ENCODE peak calls at places on chromosomes 4 and X, in four cellular contexts. O is Calu3, K is stomach, B is tibial artery. X is an unnamed sample.

GRCh38 chr4:68855771-68856170 is 40.0 kb downstream of the UGT2B10 start:
- DNase-seq in O (no peak), K (no peak), B (no peak), X (no peak)

GRCh38 chr4:10490996-10491395 is 33.8 kb upstream of the ZNF518B start:
- DNase-seq in O (no peak), K (no peak), B (no peak), X (no peak)

GRCh38 chrX:18537524-18537923 is 112.1 kb downstream of the CDKL5 start:
- DNase-seq in O (no peak), K (no peak), B (no peak), X (no peak)

GRCh38 chrX:129646721-129647587 is 7.8 kb downstream of the APLN start:
- DNase-seq in O (no peak), K (peak; percentile 15), B (no peak), X (no peak)

GRCh38 chr4:48862661-48863060 is 31.8 kb downstream of the OCIAD1 start:
- DNase-seq in O (no peak), K (no peak), B (no peak), X (no peak)

GRCh38 chrX:45135616-45136015 is 65.1 kb downstream of the DIPK2B start:
- DNase-seq in O (no peak), K (no peak), B (no peak), X (no peak)

GRCh38 chrX:69093960-69094935 is 71.0 kb downstream of the PJA1 start:
- DNase-seq in O (peak; percentile 44), K (peak; percentile 48), B (peak; percentile 50), X (peak; percentile 62)

GRCh38 chrX:153781428-153782047 is 697 bp downstream of the SRPK3 start:
- DNase-seq in O (no peak), K (no peak), B (no peak), X (no peak)

GRCh38 chr4:993111-994029 is at the start of gene SLC26A1:
- DNase-seq in O (no peak), K (peak; percentile 60), B (no peak), X (no peak)

GRCh38 chr4:8258813-8259212 is 10.7 kb upstream of the HTRA3 start:
- DNase-seq in O (no peak), K (no peak), B (no peak), X (no peak)

GRCh38 chrX:105463483-105463882 is 243.0 kb upstream of the TEX13A start:
- DNase-seq in O (no peak), K (no peak), B (no peak), X (no peak)

GRCh38 chrX:12956704-12957541 is 18.0 kb upstream of the TMSB4X start:
- DNase-seq in O (peak; percentile 45), K (no peak), B (no peak), X (peak; percentile 70)

GRCh38 chrX:121641560-121641959 is 594.1 kb downstream of the GLUD2 start:
- DNase-seq in O (no peak), K (no peak), B (no peak), X (no peak)

GRCh38 chr4:125323547-125324100 is 8.9 kb downstream of the FAT4 start:
- DNase-seq in O (peak; percentile 28), K (no peak), B (no peak), X (no peak)

GRCh38 chr4:176883108-176883550 is 90.4 kb upstream of the VEGFC start:
- DNase-seq in O (no peak), K (no peak), B (no peak), X (no peak)

GRCh38 chrX:47815901-47816845 is 20.5 kb upstream of the ZNF81 start:
- DNase-seq in O (no peak), K (no peak), B (no peak), X (no peak)

GRCh38 chr4:130747842-130748241 is 1651.9 kb downstream of the C4orf33 start:
- DNase-seq in O (no peak), K (no peak), B (no peak), X (no peak)

GRCh38 chrX:110327336-110327735 is 9.5 kb upstream of the AMMECR1 start:
- DNase-seq in O (no peak), K (no peak), B (no peak), X (no peak)

GRCh38 chr4:26152051-26152450 is 168.8 kb upstream of the RBPJ start:
- DNase-seq in O (no peak), K (no peak), B (no peak), X (no peak)

GRCh38 chrX:104130808-104131207 is 18.5 kb downstream of the ZCCHC18 start:
- DNase-seq in O (no peak), K (no peak), B (no peak), X (no peak)

GRCh38 chr4:146327859-146328258 is 113.5 kb downstream of the REELD1 start:
- DNase-seq in O (no peak), K (no peak), B (no peak), X (no peak)

GRCh38 chrX:132957211-132958085 is 981 bp downstream of the HS6ST2 start:
- DNase-seq in O (peak; percentile 54), K (no peak), B (no peak), X (no peak)

GRCh38 chrX:154738013-154738738 is 12.7 kb downstream of the GAB3 start:
- DNase-seq in O (peak; percentile 15), K (no peak), B (peak; percentile 45), X (no peak)

GRCh38 chrX:13899607-13900006 is 82.7 kb upstream of the GPM6B start:
- DNase-seq in O (peak; percentile 34), K (no peak), B (peak; percentile 36), X (no peak)

GRCh38 chrX:132662844-132663243 is 174.0 kb upstream of the MBNL3 start:
- DNase-seq in O (no peak), K (no peak), B (no peak), X (no peak)

GRCh38 chr4:26175016-26175786 is 145.6 kb upstream of the RBPJ start:
- DNase-seq in O (no peak), K (no peak), B (no peak), X (peak; percentile 48)

GRCh38 chr4:73520821-73521220 is 39.3 kb downstream of the AFM start:
- DNase-seq in O (no peak), K (no peak), B (no peak), X (no peak)

GRCh38 chr4:102787096-102787867 is 26.5 kb upstream of the MANBA start:
- DNase-seq in O (no peak), K (no peak), B (no peak), X (no peak)

GRCh38 chrX:135384161-135384836 is 37.4 kb upstream of the SMIM10L2A start:
- DNase-seq in O (no peak), K (no peak), B (no peak), X (no peak)

GRCh38 chr4:152247271-152247975 is 288.5 kb downstream of the FBXW7 start:
- DNase-seq in O (no peak), K (no peak), B (no peak), X (no peak)

GRCh38 chr4:107392380-107392779 is 327.7 kb downstream of the PAPSS1 start:
- DNase-seq in O (no peak), K (no peak), B (no peak), X (no peak)

GRCh38 chrX:74242050-74242449 is 61.9 kb upstream of the ZCCHC13 start:
- DNase-seq in O (no peak), K (no peak), B (no peak), X (no peak)

GRCh38 chrX:139828830-139829229 is 104.0 kb downstream of the ATP11C start:
- DNase-seq in O (no peak), K (no peak), B (no peak), X (no peak)

GRCh38 chr4:41216294-41217019 is 2.1 kb upstream of the APBB2 start:
- DNase-seq in O (peak; percentile 82), K (peak; percentile 87), B (peak; percentile 40), X (peak; percentile 88)
- TF ChIP-seq CTCF in O (peak; percentile 22), K (no peak), B (no peak), X (no peak)

DNA sequence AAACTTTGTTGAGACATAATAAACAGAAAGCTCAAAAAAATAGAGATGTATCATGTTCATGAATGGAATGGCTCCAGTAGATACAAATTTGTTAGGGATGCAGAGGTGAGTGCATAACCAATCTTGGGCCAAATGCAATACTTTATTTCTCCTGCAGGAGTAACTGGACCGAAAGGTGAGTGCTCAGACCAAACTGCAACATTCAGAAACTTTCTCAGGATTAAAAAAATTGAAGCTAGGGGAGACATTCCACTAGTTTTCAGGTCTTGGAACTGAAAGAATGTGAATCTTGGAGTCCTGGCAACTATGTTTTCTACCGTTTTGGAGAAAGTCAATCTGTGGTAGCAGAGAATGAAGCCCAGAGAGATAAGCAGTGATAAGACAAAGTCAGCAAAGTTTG is 21.2 kb upstream of the LCORL start:
- DNase-seq in O (no peak), K (no peak), B (no peak), X (no peak)
- TF ChIP-seq CTCF in O (peak; percentile 39), K (no peak), B (no peak), X (no peak)

GRCh38 chrX:24761306-24761705 is 67.6 kb downstream of the POLA1 start:
- DNase-seq in O (no peak), K (no peak), B (no peak), X (no peak)
- TF ChIP-seq CTCF in O (no peak), K (no peak), B (no peak), X (no peak)

GRCh38 chr4:42654606-42655005 is 2.3 kb downstream of the ATP8A1 start:
- DNase-seq in O (peak; percentile 6), K (no peak), B (peak; percentile 35), X (no peak)
- TF ChIP-seq CTCF in O (no peak), K (no peak), B (no peak), X (no peak)

DNA sequence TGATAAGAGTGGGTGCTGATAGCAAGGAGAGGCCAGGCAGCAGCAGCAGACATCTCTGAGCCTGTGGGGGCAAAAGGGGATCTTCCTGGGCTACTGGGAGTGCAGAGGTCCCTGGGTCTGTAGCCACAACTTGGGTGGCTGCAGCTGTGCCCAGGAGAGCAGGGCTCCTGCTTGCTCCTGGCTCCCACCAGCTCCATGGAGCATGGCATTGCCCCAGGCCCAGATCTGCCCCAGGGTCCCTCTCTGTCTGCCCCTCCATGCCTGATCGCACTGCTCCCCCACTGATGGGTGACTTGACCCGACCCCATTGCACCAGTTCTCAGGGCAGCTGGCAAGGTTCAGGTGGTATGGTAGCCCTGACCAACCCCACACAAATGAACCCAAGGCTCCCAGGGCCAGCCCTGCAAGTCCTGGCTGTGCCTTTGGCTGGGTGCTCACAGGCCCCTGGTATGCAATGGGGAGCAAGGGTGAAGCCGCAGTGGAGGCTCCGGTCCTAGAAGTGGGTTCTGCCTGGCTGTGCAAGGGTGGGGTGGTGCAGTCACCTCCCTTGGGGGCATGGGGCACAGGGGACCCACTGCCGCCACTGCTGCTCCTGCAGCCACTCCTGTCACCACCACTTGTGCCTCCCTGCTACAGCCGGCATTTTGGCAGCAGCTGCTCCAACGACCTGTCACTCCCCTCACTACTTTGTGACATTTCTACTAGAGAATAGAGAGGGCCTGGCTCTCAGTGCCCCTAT is 184.9 kb downstream of the NPFFR2 start:
- DNase-seq in O (no peak), K (no peak), B (no peak), X (no peak)
- TF ChIP-seq CTCF in O (no peak), K (no peak), B (no peak), X (no peak)

DNA sequence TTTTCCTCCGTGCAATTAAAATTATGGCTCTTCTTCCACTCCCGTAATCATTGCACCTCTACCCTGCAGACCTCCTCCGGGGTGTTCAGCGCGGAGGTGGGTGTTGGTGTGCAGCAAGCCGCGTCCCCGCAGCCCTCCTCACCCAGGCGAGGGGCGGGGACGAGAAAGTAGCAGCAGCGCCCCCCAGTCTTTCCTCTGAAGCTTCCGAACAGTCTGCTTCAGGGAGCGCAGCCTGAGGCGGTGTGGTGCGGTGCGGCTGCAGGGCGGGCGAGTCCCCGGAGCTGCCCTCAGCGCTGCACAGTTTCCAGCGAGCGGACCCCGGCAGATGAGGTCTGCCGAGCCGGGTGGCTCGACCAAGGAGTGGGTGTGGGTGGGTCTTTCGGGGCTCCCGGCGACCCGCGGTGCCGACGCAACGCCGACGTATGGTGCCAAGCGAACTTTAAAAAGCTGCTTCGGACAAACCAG is at the start of gene FRAS1:
- DNase-seq in O (peak; percentile 41), K (no peak), B (no peak), X (peak; percentile 32)
- TF ChIP-seq CTCF in O (no peak), K (no peak), B (no peak), X (no peak)

GRCh38 chr4:180550106-180550505 is 1693.1 kb upstream of the TENM3 start:
- DNase-seq in O (peak; percentile 3), K (no peak), B (no peak), X (no peak)
- TF ChIP-seq CTCF in O (no peak), K (no peak), B (no peak), X (no peak)